ENCODE peak calls at places on chromosome 15, in five cellular contexts. One of them, this sample, is unnamed. For H3K27me3, the result is how much of the 10 kb centered on the place peaks cover.

GRCh38 chr15:57217716-57218598 is 158.3 kb upstream of the CGNL1 start:
- DNase-seq in HCT116: no peak
- DNase-seq in PC-9: no peak
- DNase-seq in GM12878: no peak
- DNase-seq in osteoblast: no peak
- DNase-seq in this sample: peak

GRCh38 chr15:99421172-99421656 is 144.6 kb upstream of the MEF2A start:
- DNase-seq in HCT116: no peak
- DNase-seq in PC-9: no peak
- DNase-seq in osteoblast: no peak
- DNase-seq in GM12878: no peak
- DNase-seq in this sample: peak

GRCh38 chr15:45829336-45830153 is 194.7 kb downstream of the SQOR start:
- DNase-seq in HCT116: no peak
- DNase-seq in osteoblast: no peak
- DNase-seq in PC-9: no peak
- DNase-seq in GM12878: no peak
- DNase-seq in this sample: no peak

GRCh38 chr15:58487041-58487723 is 55.4 kb downstream of the LIPC start:
- DNase-seq in PC-9: no peak
- DNase-seq in GM12878: no peak
- DNase-seq in osteoblast: no peak
- DNase-seq in HCT116: no peak
- DNase-seq in this sample: no peak

GRCh38 chr15:74954515-74954914 is 2.1 kb downstream of the RPP25 start:
- DNase-seq in GM12878: no peak
- DNase-seq in HCT116: no peak
- DNase-seq in PC-9: no peak
- DNase-seq in osteoblast: peak
- DNase-seq in this sample: peak

GRCh38 chr15:80558631-80559319 is 136.3 kb upstream of the ABHD17C start:
- DNase-seq in GM12878: no peak
- DNase-seq in osteoblast: no peak
- DNase-seq in PC-9: no peak
- DNase-seq in HCT116: no peak
- DNase-seq in this sample: no peak

GRCh38 chr15:81024891-81025290 is 24.2 kb downstream of the TLNRD1 start:
- DNase-seq in HCT116: no peak
- DNase-seq in PC-9: no peak
- DNase-seq in GM12878: no peak
- DNase-seq in osteoblast: no peak
- DNase-seq in this sample: no peak

GRCh38 chr15:77659350-77660321 is 26.9 kb upstream of the LINGO1 start:
- DNase-seq in HCT116: peak
- DNase-seq in PC-9: peak
- DNase-seq in osteoblast: peak
- DNase-seq in GM12878: no peak
- DNase-seq in this sample: peak

GRCh38 chr15:60720493-60721231 is 241.7 kb upstream of the ICE2 start:
- DNase-seq in HCT116: no peak
- DNase-seq in GM12878: peak
- DNase-seq in osteoblast: no peak
- DNase-seq in PC-9: no peak
- DNase-seq in this sample: no peak

GRCh38 chr15:47675735-47676134 is 41.6 kb upstream of the SEMA6D start:
- DNase-seq in PC-9: no peak
- DNase-seq in GM12878: no peak
- DNase-seq in HCT116: no peak
- DNase-seq in osteoblast: no peak
- DNase-seq in this sample: no peak

GRCh38 chr15:75195122-75195765 is 6.4 kb upstream of the C15orf39 start:
- DNase-seq in GM12878: no peak
- DNase-seq in osteoblast: peak
- DNase-seq in HCT116: no peak
- DNase-seq in PC-9: no peak
- DNase-seq in this sample: peak

GRCh38 chr15:92979011-92979701 is 79.0 kb downstream of the CHD2 start:
- DNase-seq in GM12878: peak
- DNase-seq in osteoblast: peak
- DNase-seq in HCT116: no peak
- DNase-seq in PC-9: no peak
- DNase-seq in this sample: peak

GRCh38 chr15:32998979-32999677 is 195.4 kb downstream of the FMN1 start:
- DNase-seq in osteoblast: no peak
- DNase-seq in PC-9: no peak
- DNase-seq in GM12878: no peak
- DNase-seq in HCT116: no peak
- DNase-seq in this sample: peak

GRCh38 chr15:88209111-88209510 is 47.4 kb downstream of the NTRK3 start:
- DNase-seq in GM12878: no peak
- DNase-seq in PC-9: no peak
- DNase-seq in osteoblast: no peak
- DNase-seq in HCT116: no peak
- DNase-seq in this sample: no peak

GRCh38 chr15:48858401-48858800 is 19.5 kb upstream of the EID1 start:
- DNase-seq in GM12878: no peak
- DNase-seq in PC-9: peak
- DNase-seq in osteoblast: no peak
- DNase-seq in HCT116: no peak
- DNase-seq in this sample: peak

GRCh38 chr15:45648521-45649200 is 13.8 kb downstream of the SQOR start:
- DNase-seq in PC-9: peak
- DNase-seq in osteoblast: peak
- DNase-seq in HCT116: peak
- DNase-seq in GM12878: no peak
- DNase-seq in this sample: peak

GRCh38 chr15:33354411-33354810 is 43.6 kb downstream of the RYR3 start:
- DNase-seq in PC-9: no peak
- DNase-seq in osteoblast: no peak
- DNase-seq in GM12878: no peak
- DNase-seq in HCT116: no peak
- DNase-seq in this sample: no peak

GRCh38 chr15:94972314-94972713 is 741.0 kb downstream of the MCTP2 start:
- DNase-seq in osteoblast: no peak
- DNase-seq in GM12878: no peak
- DNase-seq in PC-9: no peak
- DNase-seq in HCT116: no peak
- DNase-seq in this sample: no peak

GRCh38 chr15:90097475-90097874 is 4.8 kb downstream of the IDH2 start:
- DNase-seq in HCT116: no peak
- DNase-seq in GM12878: peak
- DNase-seq in PC-9: no peak
- DNase-seq in osteoblast: no peak
- DNase-seq in this sample: no peak

GRCh38 chr15:78070049-78070698 is 7.3 kb downstream of the TBC1D2B start:
- DNase-seq in HCT116: no peak
- DNase-seq in GM12878: no peak
- DNase-seq in osteoblast: no peak
- DNase-seq in PC-9: no peak
- DNase-seq in this sample: no peak

GRCh38 chr15:82900511-82900910 is 52.0 kb downstream of the HOMER2 start:
- DNase-seq in HCT116: no peak
- DNase-seq in osteoblast: no peak
- DNase-seq in PC-9: no peak
- DNase-seq in GM12878: no peak
- DNase-seq in this sample: no peak

GRCh38 chr15:45714501-45715488 is 80.0 kb downstream of the SQOR start:
- DNase-seq in GM12878: no peak
- DNase-seq in PC-9: peak
- DNase-seq in osteoblast: no peak
- DNase-seq in HCT116: peak
- DNase-seq in this sample: peak

GRCh38 chr15:68612533-68612932 is 33.7 kb downstream of the CORO2B start:
- DNase-seq in osteoblast: no peak
- DNase-seq in GM12878: no peak
- DNase-seq in PC-9: no peak
- DNase-seq in HCT116: no peak
- DNase-seq in this sample: no peak

GRCh38 chr15:43370310-43370974 is 401 bp downstream of the ZSCAN29 start:
- DNase-seq in PC-9: no peak
- DNase-seq in GM12878: no peak
- DNase-seq in HCT116: no peak
- DNase-seq in osteoblast: peak
- DNase-seq in this sample: peak

GRCh38 chr15:77370580-77370979 is 49.3 kb downstream of the PEAK1 start:
- DNase-seq in GM12878: no peak
- DNase-seq in PC-9: no peak
- DNase-seq in HCT116: no peak
- DNase-seq in osteoblast: no peak
- DNase-seq in this sample: peak

GRCh38 chr15:80512729-80513670 is 108.8 kb downstream of the ARNT2 start:
- DNase-seq in GM12878: no peak
- DNase-seq in HCT116: peak
- DNase-seq in osteoblast: peak
- DNase-seq in PC-9: peak
- DNase-seq in this sample: peak

GRCh38 chr15:69904296-69904560 is 193.5 kb downstream of the TLE3 start:
- DNase-seq in PC-9: no peak
- DNase-seq in HCT116: no peak
- DNase-seq in osteoblast: no peak
- DNase-seq in GM12878: no peak
- DNase-seq in this sample: no peak

GRCh38 chr15:25251700-25252390 is 187.0 kb downstream of the UBE3A start:
- DNase-seq in osteoblast: peak
- DNase-seq in PC-9: no peak
- DNase-seq in HCT116: no peak
- DNase-seq in GM12878: no peak
- DNase-seq in this sample: no peak

GRCh38 chr15:25248583-25249235 is 190.1 kb downstream of the UBE3A start:
- DNase-seq in PC-9: no peak
- DNase-seq in osteoblast: peak
- DNase-seq in GM12878: no peak
- DNase-seq in HCT116: no peak
- DNase-seq in this sample: no peak

GRCh38 chr15:25250906-25251622 is 187.8 kb downstream of the UBE3A start:
- DNase-seq in osteoblast: peak
- DNase-seq in PC-9: no peak
- DNase-seq in HCT116: no peak
- DNase-seq in GM12878: no peak
- DNase-seq in this sample: no peak

GRCh38 chr15:25249236-25250010 is 189.4 kb downstream of the UBE3A start:
- DNase-seq in osteoblast: peak
- DNase-seq in PC-9: no peak
- DNase-seq in GM12878: no peak
- DNase-seq in HCT116: no peak
- DNase-seq in this sample: no peak

GRCh38 chr15:25250011-25250596 is 188.7 kb downstream of the UBE3A start:
- DNase-seq in PC-9: no peak
- DNase-seq in GM12878: no peak
- DNase-seq in osteoblast: peak
- DNase-seq in HCT116: no peak
- DNase-seq in this sample: no peak
- H3K4me2 ChIP-seq in PC-9: no peak
- H3K4me2 ChIP-seq in GM12878: no peak
- H3K4me2 ChIP-seq in osteoblast: no peak
- H3K4me2 ChIP-seq in HCT116: no peak
- H3K4me2 ChIP-seq in this sample: no peak

DNA sequence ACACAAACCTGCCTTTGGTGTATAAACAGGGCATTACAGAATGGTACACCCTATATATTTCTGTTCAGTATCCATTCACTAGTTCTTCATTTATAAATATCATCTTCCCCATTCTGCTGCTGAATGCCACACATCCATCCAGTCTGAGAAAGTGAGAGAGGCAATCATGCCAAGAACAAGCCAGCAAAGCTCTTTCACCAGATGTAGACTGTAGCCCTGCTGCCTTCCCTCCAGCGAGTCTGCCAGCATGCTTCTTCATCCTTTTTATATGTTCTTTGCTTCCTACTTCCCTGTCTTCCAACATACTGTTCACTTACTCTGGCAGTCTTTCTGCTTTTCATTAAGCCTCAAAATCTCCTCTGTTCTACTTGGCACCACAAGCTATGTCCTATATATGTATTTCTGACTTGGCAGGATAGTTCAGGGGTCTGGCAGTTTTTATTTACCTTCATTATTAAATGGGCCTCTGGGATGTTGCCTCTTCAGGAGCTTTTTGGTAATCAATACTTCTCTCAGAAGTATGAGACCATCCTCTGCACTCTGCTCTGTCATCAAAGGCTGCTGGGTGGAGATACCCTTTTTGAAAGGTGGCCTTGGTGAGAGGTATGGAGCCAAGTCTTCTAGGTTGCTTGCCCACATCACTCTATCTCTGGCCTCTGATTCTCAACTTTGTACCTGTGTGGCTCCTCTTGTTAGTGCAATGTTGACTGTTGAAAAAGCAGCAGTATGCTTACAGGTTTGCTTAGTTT is 48.6 kb downstream of the CHP1 start:
- DNase-seq in osteoblast: no peak
- DNase-seq in PC-9: no peak
- DNase-seq in GM12878: no peak
- DNase-seq in HCT116: no peak
- DNase-seq in this sample: no peak
- TF ChIP-seq CTCF in osteoblast: no peak
- TF ChIP-seq CTCF in PC-9: no peak
- TF ChIP-seq CTCF in GM12878: no peak
- TF ChIP-seq CTCF in HCT116: no peak
- TF ChIP-seq CTCF in this sample: no peak

DNA sequence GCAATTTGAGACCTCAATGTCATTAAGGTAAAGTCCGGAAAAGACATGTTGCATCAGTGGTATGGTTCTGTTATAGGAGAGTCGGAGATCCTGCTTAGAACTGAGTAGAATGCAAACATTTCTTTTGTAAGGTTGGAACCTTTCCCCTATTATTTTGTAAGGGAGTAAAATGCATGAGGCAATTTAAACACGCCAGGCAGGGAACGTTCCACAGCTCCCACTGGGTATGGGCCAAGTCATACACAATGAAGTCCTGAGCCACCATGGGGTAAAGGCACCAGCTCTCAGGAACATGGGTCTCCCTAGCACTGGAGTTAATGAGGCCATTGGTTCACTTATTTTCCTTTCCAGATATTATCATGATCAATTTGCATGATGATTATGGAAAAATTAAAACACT is 116.6 kb upstream of the NR2F2 start:
- DNase-seq in PC-9: no peak
- DNase-seq in GM12878: no peak
- DNase-seq in HCT116: no peak
- DNase-seq in osteoblast: no peak
- DNase-seq in this sample: no peak
- H3K27me3 ChIP-seq in PC-9: under half
- H3K27me3 ChIP-seq in GM12878: under half
- H3K27me3 ChIP-seq in HCT116: under half
- H3K27me3 ChIP-seq in osteoblast: under half
- H3K27me3 ChIP-seq in this sample: under half

GRCh38 chr15:72169236-72169920 is 28.2 kb downstream of the GRAMD2A start:
- DNase-seq in osteoblast: no peak
- DNase-seq in GM12878: no peak
- DNase-seq in HCT116: no peak
- DNase-seq in PC-9: peak
- DNase-seq in this sample: no peak

GRCh38 chr15:72168833-72169232 is 28.8 kb downstream of the GRAMD2A start:
- DNase-seq in PC-9: peak
- DNase-seq in HCT116: no peak
- DNase-seq in osteoblast: no peak
- DNase-seq in GM12878: no peak
- DNase-seq in this sample: no peak

GRCh38 chr15:72168131-72168825 is 29.3 kb downstream of the GRAMD2A start:
- DNase-seq in GM12878: no peak
- DNase-seq in PC-9: peak
- DNase-seq in osteoblast: no peak
- DNase-seq in HCT116: no peak
- DNase-seq in this sample: peak

GRCh38 chr15:72170691-72171090 is 26.9 kb downstream of the GRAMD2A start:
- DNase-seq in PC-9: no peak
- DNase-seq in HCT116: no peak
- DNase-seq in osteoblast: no peak
- DNase-seq in GM12878: no peak
- DNase-seq in this sample: no peak

GRCh38 chr15:72169921-72170611 is 27.5 kb downstream of the GRAMD2A start:
- DNase-seq in HCT116: no peak
- DNase-seq in GM12878: no peak
- DNase-seq in osteoblast: no peak
- DNase-seq in PC-9: peak
- DNase-seq in this sample: no peak
- H3K4me2 ChIP-seq in HCT116: no peak
- H3K4me2 ChIP-seq in GM12878: no peak
- H3K4me2 ChIP-seq in osteoblast: no peak
- H3K4me2 ChIP-seq in PC-9: peak
- H3K4me2 ChIP-seq in this sample: no peak